ENCODE peak calls at places on chromosome X, in four cellular contexts. E is A549, A is K562, U is HepG2. I is an unnamed sample.

GRCh38 chrX:2650037-2650436 is 41.1 kb upstream of the CD99 start:
- DNase-seq in E (no peak), A (no peak), U (no peak), I (no peak)

GRCh38 chrX:68997461-68997860 is 167.8 kb downstream of the PJA1 start:
- DNase-seq in E (no peak), A (no peak), U (no peak), I (no peak)

GRCh38 chrX:119488749-119489148 is 20.5 kb downstream of the SLC25A5 start:
- DNase-seq in E (no peak), A (no peak), U (peak), I (peak)

GRCh38 chrX:43644124-43644701 is 11.9 kb upstream of the MAOA start:
- DNase-seq in E (peak), A (no peak), U (no peak), I (no peak)

GRCh38 chrX:30735839-30736238 is 82.6 kb downstream of the GK start:
- DNase-seq in E (peak), A (peak), U (peak), I (peak)

GRCh38 chrX:45771114-45771513 is 570.4 kb upstream of the DIPK2B start:
- DNase-seq in E (peak), A (peak), U (peak), I (no peak)

GRCh38 chrX:32673193-32673592 is 538.2 kb downstream of the DMD start:
- DNase-seq in E (no peak), A (no peak), U (peak), I (no peak)

GRCh38 chrX:15475021-15475420 is 18.1 kb downstream of the PIR start:
- DNase-seq in E (no peak), A (no peak), U (no peak), I (no peak)

GRCh38 chrX:12790878-12791252 is 347 bp upstream of the PRPS2 start:
- DNase-seq in E (no peak), A (no peak), U (no peak), I (no peak)

GRCh38 chrX:140250363-140250762 is 254.5 kb downstream of the SOX3 start:
- DNase-seq in E (no peak), A (no peak), U (no peak), I (no peak)

GRCh38 chrX:50448565-50448964 is 22.1 kb downstream of the DGKK start:
- DNase-seq in E (peak), A (peak), U (peak), I (peak)

GRCh38 chrX:93985621-93986020 is 311.6 kb downstream of the FAM133A start:
- DNase-seq in E (no peak), A (no peak), U (no peak), I (no peak)

DNA sequence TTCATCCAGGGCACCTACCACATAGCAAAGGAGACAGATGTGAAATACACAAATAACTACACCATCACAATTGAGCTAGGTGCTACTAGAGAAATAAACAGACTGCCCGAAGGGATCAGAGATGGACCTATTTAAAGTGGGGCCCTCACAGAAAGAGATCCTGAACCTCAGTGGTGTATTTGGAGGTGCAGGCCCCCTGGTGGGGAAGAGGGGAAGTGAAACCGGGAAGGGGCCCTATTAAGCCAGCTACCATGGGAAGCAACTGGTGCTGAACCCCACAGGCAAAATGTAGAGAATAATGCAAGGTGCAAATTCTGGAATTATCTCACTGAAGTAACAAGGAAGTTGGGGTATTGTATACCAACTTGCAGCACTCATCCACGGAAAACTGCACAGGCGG is 78.6 kb upstream of the FAM9A start:
- DNase-seq in E (peak), A (peak), U (peak), I (peak)
- TF ChIP-seq NR3C1 in E (no peak), A (no peak), U (no peak), I (no peak)

GRCh38 chrX:41779058-41779564 is 55.1 kb downstream of the GPR82 start:
- DNase-seq in E (peak), A (no peak), U (peak), I (no peak)
- TF ChIP-seq NR3C1 in E (no peak), A (no peak), U (no peak), I (no peak)

DNA sequence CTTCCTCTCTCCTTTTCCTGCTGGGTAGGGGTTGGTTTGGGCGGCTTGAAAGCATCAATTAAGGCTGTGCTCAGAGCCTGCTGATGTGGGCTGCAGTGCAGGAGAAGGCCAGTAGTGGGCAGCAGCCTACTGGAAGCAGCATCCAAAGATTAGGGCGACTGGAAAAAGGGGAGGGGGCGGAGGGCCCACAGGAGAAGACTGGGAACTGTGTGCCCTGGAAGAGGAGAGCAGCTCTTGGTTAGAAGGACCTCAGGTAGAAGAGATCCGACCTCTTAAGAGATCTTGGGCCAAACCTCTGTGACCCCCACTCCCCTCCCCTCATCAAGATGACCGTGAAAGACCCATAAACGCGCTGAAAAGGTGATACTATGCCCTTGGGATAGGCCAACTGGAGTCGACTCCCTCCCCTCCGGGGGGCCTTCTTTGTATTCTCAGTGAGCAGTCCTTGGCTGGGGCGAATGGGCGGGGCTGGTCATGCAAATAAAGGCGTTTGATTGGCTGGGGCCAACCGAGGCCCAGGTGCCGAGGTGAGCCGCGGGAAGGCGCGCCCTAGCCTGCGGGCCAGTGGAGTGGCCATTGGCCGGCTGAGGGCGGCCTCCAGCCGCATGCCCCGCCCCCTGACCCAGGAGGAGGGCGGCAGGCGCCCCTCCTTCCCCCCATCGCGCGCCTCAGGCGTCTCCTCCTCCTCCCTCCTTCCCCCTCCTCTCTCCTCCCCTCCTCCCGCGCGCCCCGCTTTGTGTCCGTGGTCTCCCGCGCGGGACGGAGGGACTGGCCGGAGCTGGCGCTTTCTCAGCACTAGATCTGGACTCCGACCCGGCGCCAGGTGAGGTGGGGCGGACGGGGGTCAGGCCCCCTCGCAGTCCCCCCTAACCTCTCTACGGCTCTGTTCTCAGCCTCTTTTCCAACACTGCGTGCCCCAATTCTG is 10.1 kb downstream of the DLG3 start:
- DNase-seq in E (peak), A (peak), U (peak), I (peak)
- TF ChIP-seq NR3C1 in E (no peak), A (no peak), U (no peak), I (no peak)

GRCh38 chrX:53184836-53185235 is 40.2 kb downstream of the KDM5C start:
- DNase-seq in E (no peak), A (no peak), U (no peak), I (no peak)
- TF ChIP-seq NR3C1 in E (no peak), A (no peak), U (no peak), I (no peak)

DNA sequence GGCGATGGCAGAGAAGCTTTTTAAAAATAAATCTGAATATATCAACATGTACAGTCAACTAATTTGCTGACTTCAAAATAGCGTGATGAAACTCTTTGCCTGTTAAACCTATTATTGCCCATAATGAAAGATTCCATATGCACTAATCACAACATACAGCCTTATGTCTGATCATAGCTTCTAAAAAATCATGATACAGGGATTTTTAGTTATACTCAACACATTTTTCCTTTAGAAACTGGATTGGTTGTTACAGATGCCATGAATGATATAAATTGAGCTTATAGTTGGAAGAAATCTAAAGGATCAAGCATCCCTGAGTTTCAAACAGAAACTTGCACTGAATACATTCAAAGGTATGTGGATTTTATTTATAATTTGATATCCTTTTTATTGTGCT is at the start of gene AMELX:
- DNase-seq in E (no peak), A (no peak), U (no peak), I (no peak)
- TF ChIP-seq NR3C1 in E (no peak), A (no peak), U (no peak), I (no peak)

GRCh38 chrX:139126493-139126892 is 404.0 kb upstream of the F9 start:
- DNase-seq in E (no peak), A (peak), U (peak), I (peak)
- TF ChIP-seq NR3C1 in E (no peak), A (no peak), U (no peak), I (no peak)

GRCh38 chrX:23610491-23610890 is 56.8 kb upstream of the PRDX4 start:
- DNase-seq in E (no peak), A (no peak), U (no peak), I (no peak)

GRCh38 chrX:23621621-23622265 is 45.5 kb upstream of the PRDX4 start:
- DNase-seq in E (no peak), A (no peak), U (no peak), I (no peak)

GRCh38 chrX:23612846-23613245 is 54.4 kb upstream of the PRDX4 start:
- DNase-seq in E (no peak), A (no peak), U (no peak), I (no peak)

DNA sequence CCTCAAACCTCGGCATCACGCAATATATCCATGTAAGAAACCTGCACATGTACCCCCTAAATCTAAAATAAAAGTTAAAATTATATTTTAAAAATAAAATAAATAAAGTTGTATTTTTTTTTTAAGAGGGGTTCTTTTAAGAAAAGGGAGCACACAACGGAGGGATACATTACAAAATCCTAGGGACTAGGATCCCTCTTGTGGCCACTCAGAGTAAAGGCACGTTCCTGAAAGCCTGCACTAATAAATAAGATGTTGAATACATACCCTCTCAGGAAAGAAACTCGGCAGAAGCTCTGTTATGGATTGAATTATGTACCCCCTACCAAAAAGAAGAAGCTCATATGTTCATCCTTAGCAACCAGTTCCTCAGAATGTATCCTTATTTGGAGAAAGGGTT is 50.9 kb upstream of the PRDX4 start:
- DNase-seq in E (peak), A (peak), U (peak), I (no peak)
- TF ChIP-seq NR3C1 in E (no peak), A (no peak), U (no peak), I (no peak)

GRCh38 chrX:14026121-14026520 is 3.6 kb downstream of the GEMIN8 start:
- DNase-seq in E (no peak), A (no peak), U (no peak), I (no peak)
- TF ChIP-seq NR3C1 in E (no peak), A (no peak), U (no peak), I (no peak)

DNA sequence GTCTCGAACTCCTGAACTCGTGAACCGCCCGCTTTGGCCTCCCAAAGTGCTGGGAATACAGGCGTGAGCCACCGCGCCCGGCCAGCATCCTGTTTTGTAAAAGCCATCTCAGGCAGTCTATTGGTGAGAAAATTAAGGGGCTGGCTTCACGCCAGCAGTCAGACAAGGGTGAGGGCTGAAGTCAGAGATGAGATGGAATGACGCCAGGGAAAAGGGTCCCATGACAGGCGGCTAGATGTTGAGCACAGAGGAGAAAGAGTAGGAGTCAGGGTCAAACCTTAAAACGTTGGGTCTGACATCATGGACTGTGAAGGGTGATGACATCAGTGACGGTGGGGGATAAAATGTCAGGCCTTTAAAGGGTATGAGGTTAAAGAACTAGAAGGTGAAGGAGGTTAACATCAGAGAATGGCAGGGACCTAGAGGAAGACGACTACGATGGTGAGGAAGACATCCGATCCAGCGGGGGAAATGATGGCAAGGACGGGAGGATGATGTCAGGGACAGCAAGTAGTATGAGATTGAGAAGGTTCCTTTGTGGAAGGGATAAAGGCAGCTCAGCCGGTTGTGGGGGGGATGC is 504 bp upstream of the RBM3 start:
- DNase-seq in E (peak), A (peak), U (no peak), I (no peak)
- TF ChIP-seq NR3C1 in E (no peak), A (no peak), U (no peak), I (no peak)